ENCODE peak calls at places on chromosomes 7 and 10, in ten cellular contexts. One of them, this sample, is unnamed.

GRCh38 chr7:137715546-137715945 is 131.2 kb downstream of the DGKI start:
- DNase-seq in hippocampal formation: no peak
- DNase-seq in stimulated activated CD8-positive, alpha-beta memory T cell treated with anti-CD3 and anti-CD28 coated beads, Interleukin-15, amount 100 ng/mL, for 24 hours: no peak
- DNase-seq in ascending aorta: no peak
- DNase-seq in stimulated activated naive CD8-positive, alpha-beta T cell treated with anti-CD3 and anti-CD28 coated beads, Interleukin-15, Interleukin-2, amounts not matched to agents 100 U/mL and 50 U/mL, for 24 hours: no peak
- DNase-seq in GM04504: no peak
- DNase-seq in upper lobe of right lung: no peak
- DNase-seq in progenitor cell of endocrine pancreas: no peak
- DNase-seq in naive thymus-derived CD8-positive, alpha-beta T cell: no peak
- DNase-seq in hypothalamus: no peak
- DNase-seq in this sample: no peak

GRCh38 chr10:1166828-1167275 is 110.7 kb downstream of the WDR37 start:
- DNase-seq in hypothalamus: no peak
- DNase-seq in stimulated activated CD8-positive, alpha-beta memory T cell treated with anti-CD3 and anti-CD28 coated beads, Interleukin-15, amount 100 ng/mL, for 24 hours: no peak
- DNase-seq in ascending aorta: no peak
- DNase-seq in GM04504: no peak
- DNase-seq in naive thymus-derived CD8-positive, alpha-beta T cell: no peak
- DNase-seq in stimulated activated naive CD8-positive, alpha-beta T cell treated with anti-CD3 and anti-CD28 coated beads, Interleukin-15, Interleukin-2, amounts not matched to agents 100 U/mL and 50 U/mL, for 24 hours: no peak
- DNase-seq in hippocampal formation: no peak
- DNase-seq in progenitor cell of endocrine pancreas: no peak
- DNase-seq in upper lobe of right lung: peak; percentile 42
- DNase-seq in this sample: no peak

GRCh38 chr10:9342865-9343450 is 1288.5 kb downstream of the GATA3 start:
- DNase-seq in naive thymus-derived CD8-positive, alpha-beta T cell: peak; percentile 43
- DNase-seq in stimulated activated CD8-positive, alpha-beta memory T cell treated with anti-CD3 and anti-CD28 coated beads, Interleukin-15, amount 100 ng/mL, for 24 hours: no peak
- DNase-seq in progenitor cell of endocrine pancreas: no peak
- DNase-seq in ascending aorta: no peak
- DNase-seq in GM04504: no peak
- DNase-seq in hypothalamus: no peak
- DNase-seq in stimulated activated naive CD8-positive, alpha-beta T cell treated with anti-CD3 and anti-CD28 coated beads, Interleukin-15, Interleukin-2, amounts not matched to agents 100 U/mL and 50 U/mL, for 24 hours: no peak
- DNase-seq in upper lobe of right lung: no peak
- DNase-seq in hippocampal formation: peak; percentile 57
- DNase-seq in this sample: peak; percentile 54

GRCh38 chr10:116637830-116638229 is 17.1 kb downstream of the PNLIPRP2 start:
- DNase-seq in progenitor cell of endocrine pancreas: no peak
- DNase-seq in upper lobe of right lung: no peak
- DNase-seq in stimulated activated CD8-positive, alpha-beta memory T cell treated with anti-CD3 and anti-CD28 coated beads, Interleukin-15, amount 100 ng/mL, for 24 hours: no peak
- DNase-seq in ascending aorta: no peak
- DNase-seq in GM04504: no peak
- DNase-seq in hypothalamus: no peak
- DNase-seq in naive thymus-derived CD8-positive, alpha-beta T cell: peak; percentile 4
- DNase-seq in stimulated activated naive CD8-positive, alpha-beta T cell treated with anti-CD3 and anti-CD28 coated beads, Interleukin-15, Interleukin-2, amounts not matched to agents 100 U/mL and 50 U/mL, for 24 hours: no peak
- DNase-seq in hippocampal formation: no peak
- DNase-seq in this sample: no peak

GRCh38 chr7:150502519-150502918 is 12.2 kb upstream of the GIMAP7 start:
- DNase-seq in GM04504: no peak
- DNase-seq in upper lobe of right lung: no peak
- DNase-seq in progenitor cell of endocrine pancreas: no peak
- DNase-seq in ascending aorta: no peak
- DNase-seq in naive thymus-derived CD8-positive, alpha-beta T cell: peak; percentile 75
- DNase-seq in hypothalamus: no peak
- DNase-seq in hippocampal formation: no peak
- DNase-seq in stimulated activated CD8-positive, alpha-beta memory T cell treated with anti-CD3 and anti-CD28 coated beads, Interleukin-15, amount 100 ng/mL, for 24 hours: no peak
- DNase-seq in stimulated activated naive CD8-positive, alpha-beta T cell treated with anti-CD3 and anti-CD28 coated beads, Interleukin-15, Interleukin-2, amounts not matched to agents 100 U/mL and 50 U/mL, for 24 hours: no peak
- DNase-seq in this sample: no peak

GRCh38 chr10:122441961-122442360 is 12.5 kb upstream of the ARMS2 start:
- DNase-seq in upper lobe of right lung: no peak
- DNase-seq in stimulated activated naive CD8-positive, alpha-beta T cell treated with anti-CD3 and anti-CD28 coated beads, Interleukin-15, Interleukin-2, amounts not matched to agents 100 U/mL and 50 U/mL, for 24 hours: no peak
- DNase-seq in ascending aorta: no peak
- DNase-seq in naive thymus-derived CD8-positive, alpha-beta T cell: no peak
- DNase-seq in progenitor cell of endocrine pancreas: no peak
- DNase-seq in hypothalamus: no peak
- DNase-seq in hippocampal formation: no peak
- DNase-seq in stimulated activated CD8-positive, alpha-beta memory T cell treated with anti-CD3 and anti-CD28 coated beads, Interleukin-15, amount 100 ng/mL, for 24 hours: no peak
- DNase-seq in GM04504: peak; percentile 38
- DNase-seq in this sample: no peak

GRCh38 chr7:68868975-68869374 is 729.3 kb upstream of the AUTS2 start:
- DNase-seq in hippocampal formation: no peak
- DNase-seq in GM04504: no peak
- DNase-seq in progenitor cell of endocrine pancreas: no peak
- DNase-seq in hypothalamus: no peak
- DNase-seq in stimulated activated CD8-positive, alpha-beta memory T cell treated with anti-CD3 and anti-CD28 coated beads, Interleukin-15, amount 100 ng/mL, for 24 hours: no peak
- DNase-seq in upper lobe of right lung: no peak
- DNase-seq in stimulated activated naive CD8-positive, alpha-beta T cell treated with anti-CD3 and anti-CD28 coated beads, Interleukin-15, Interleukin-2, amounts not matched to agents 100 U/mL and 50 U/mL, for 24 hours: no peak
- DNase-seq in ascending aorta: no peak
- DNase-seq in naive thymus-derived CD8-positive, alpha-beta T cell: no peak
- DNase-seq in this sample: no peak

GRCh38 chr10:130480491-130480890 is 344.3 kb downstream of the GLRX3 start:
- DNase-seq in progenitor cell of endocrine pancreas: no peak
- DNase-seq in stimulated activated naive CD8-positive, alpha-beta T cell treated with anti-CD3 and anti-CD28 coated beads, Interleukin-15, Interleukin-2, amounts not matched to agents 100 U/mL and 50 U/mL, for 24 hours: no peak
- DNase-seq in stimulated activated CD8-positive, alpha-beta memory T cell treated with anti-CD3 and anti-CD28 coated beads, Interleukin-15, amount 100 ng/mL, for 24 hours: no peak
- DNase-seq in upper lobe of right lung: peak; percentile 38
- DNase-seq in GM04504: no peak
- DNase-seq in hypothalamus: no peak
- DNase-seq in hippocampal formation: no peak
- DNase-seq in naive thymus-derived CD8-positive, alpha-beta T cell: no peak
- DNase-seq in ascending aorta: no peak
- DNase-seq in this sample: no peak

GRCh38 chr10:86265877-86266259 is 100.7 kb downstream of the GRID1 start:
- DNase-seq in hypothalamus: no peak
- DNase-seq in stimulated activated naive CD8-positive, alpha-beta T cell treated with anti-CD3 and anti-CD28 coated beads, Interleukin-15, Interleukin-2, amounts not matched to agents 100 U/mL and 50 U/mL, for 24 hours: no peak
- DNase-seq in upper lobe of right lung: no peak
- DNase-seq in naive thymus-derived CD8-positive, alpha-beta T cell: no peak
- DNase-seq in ascending aorta: no peak
- DNase-seq in stimulated activated CD8-positive, alpha-beta memory T cell treated with anti-CD3 and anti-CD28 coated beads, Interleukin-15, amount 100 ng/mL, for 24 hours: no peak
- DNase-seq in GM04504: no peak
- DNase-seq in hippocampal formation: no peak
- DNase-seq in progenitor cell of endocrine pancreas: peak; percentile 1
- DNase-seq in this sample: no peak

GRCh38 chr7:14125998-14126397 is 136.5 kb upstream of the ETV1 start:
- DNase-seq in GM04504: no peak
- DNase-seq in stimulated activated CD8-positive, alpha-beta memory T cell treated with anti-CD3 and anti-CD28 coated beads, Interleukin-15, amount 100 ng/mL, for 24 hours: no peak
- DNase-seq in ascending aorta: no peak
- DNase-seq in naive thymus-derived CD8-positive, alpha-beta T cell: no peak
- DNase-seq in hippocampal formation: no peak
- DNase-seq in hypothalamus: no peak
- DNase-seq in upper lobe of right lung: no peak
- DNase-seq in stimulated activated naive CD8-positive, alpha-beta T cell treated with anti-CD3 and anti-CD28 coated beads, Interleukin-15, Interleukin-2, amounts not matched to agents 100 U/mL and 50 U/mL, for 24 hours: no peak
- DNase-seq in progenitor cell of endocrine pancreas: no peak
- DNase-seq in this sample: no peak

GRCh38 chr7:73842248-73842895 is at the start of gene METTL27:
- DNase-seq in stimulated activated naive CD8-positive, alpha-beta T cell treated with anti-CD3 and anti-CD28 coated beads, Interleukin-15, Interleukin-2, amounts not matched to agents 100 U/mL and 50 U/mL, for 24 hours: peak; percentile 91
- DNase-seq in naive thymus-derived CD8-positive, alpha-beta T cell: peak; percentile 89
- DNase-seq in progenitor cell of endocrine pancreas: peak; percentile 81
- DNase-seq in upper lobe of right lung: peak; percentile 95
- DNase-seq in ascending aorta: peak; percentile 85
- DNase-seq in hippocampal formation: peak; percentile 87
- DNase-seq in hypothalamus: peak; percentile 87
- DNase-seq in stimulated activated CD8-positive, alpha-beta memory T cell treated with anti-CD3 and anti-CD28 coated beads, Interleukin-15, amount 100 ng/mL, for 24 hours: peak; percentile 72
- DNase-seq in GM04504: peak; percentile 84
- DNase-seq in this sample: peak; percentile 90

GRCh38 chr7:43869898-43870240 is 552 bp upstream of the MRPS24 start:
- DNase-seq in stimulated activated naive CD8-positive, alpha-beta T cell treated with anti-CD3 and anti-CD28 coated beads, Interleukin-15, Interleukin-2, amounts not matched to agents 100 U/mL and 50 U/mL, for 24 hours: peak; percentile 42
- DNase-seq in GM04504: peak; percentile 85
- DNase-seq in naive thymus-derived CD8-positive, alpha-beta T cell: no peak
- DNase-seq in progenitor cell of endocrine pancreas: no peak
- DNase-seq in ascending aorta: no peak
- DNase-seq in hippocampal formation: no peak
- DNase-seq in upper lobe of right lung: no peak
- DNase-seq in stimulated activated CD8-positive, alpha-beta memory T cell treated with anti-CD3 and anti-CD28 coated beads, Interleukin-15, amount 100 ng/mL, for 24 hours: no peak
- DNase-seq in hypothalamus: no peak
- DNase-seq in this sample: no peak

GRCh38 chr7:158655931-158656441 is 48.6 kb downstream of the NCAPG2 start:
- DNase-seq in ascending aorta: no peak
- DNase-seq in upper lobe of right lung: no peak
- DNase-seq in GM04504: no peak
- DNase-seq in hypothalamus: no peak
- DNase-seq in progenitor cell of endocrine pancreas: no peak
- DNase-seq in hippocampal formation: no peak
- DNase-seq in stimulated activated naive CD8-positive, alpha-beta T cell treated with anti-CD3 and anti-CD28 coated beads, Interleukin-15, Interleukin-2, amounts not matched to agents 100 U/mL and 50 U/mL, for 24 hours: peak; percentile 47
- DNase-seq in naive thymus-derived CD8-positive, alpha-beta T cell: no peak
- DNase-seq in stimulated activated CD8-positive, alpha-beta memory T cell treated with anti-CD3 and anti-CD28 coated beads, Interleukin-15, amount 100 ng/mL, for 24 hours: no peak
- DNase-seq in this sample: no peak

GRCh38 chr10:14605231-14605925 is 169.3 kb downstream of the FAM107B start:
- DNase-seq in progenitor cell of endocrine pancreas: no peak
- DNase-seq in ascending aorta: no peak
- DNase-seq in hippocampal formation: no peak
- DNase-seq in upper lobe of right lung: no peak
- DNase-seq in hypothalamus: no peak
- DNase-seq in naive thymus-derived CD8-positive, alpha-beta T cell: no peak
- DNase-seq in stimulated activated naive CD8-positive, alpha-beta T cell treated with anti-CD3 and anti-CD28 coated beads, Interleukin-15, Interleukin-2, amounts not matched to agents 100 U/mL and 50 U/mL, for 24 hours: peak; percentile 45
- DNase-seq in stimulated activated CD8-positive, alpha-beta memory T cell treated with anti-CD3 and anti-CD28 coated beads, Interleukin-15, amount 100 ng/mL, for 24 hours: no peak
- DNase-seq in GM04504: no peak
- DNase-seq in this sample: no peak